ENCODE peak calls at places on chromosomes 16 and 17, in seven cellular contexts. G is mesendoderm, I is trophoblast cell, X is H1, M is IMR-90, D is neuronal stem cell, W is mesenchymal stem cell. A is an unnamed sample.

GRCh38 chr17:18121201-18121600 is 12.6 kb downstream of the MYO15A start:
- DNase-seq in G (no peak), I (no peak), X (no peak), M (no peak), D (no peak), W (no peak), A (no peak)

GRCh38 chr16:29663829-29664132 is 734 bp downstream of the SPN start:
- DNase-seq in G (no peak), I (no peak), X (no peak), M (no peak), D (no peak), W (no peak), A (no peak)

GRCh38 chr16:48081656-48082055 is 74.1 kb downstream of the ABCC12 start:
- DNase-seq in G (no peak), I (no peak), X (no peak), M (peak; percentile 90), D (no peak), W (peak; percentile 66), A (no peak)

GRCh38 chr16:49335828-49336227 is 37.8 kb upstream of the C16orf78 start:
- DNase-seq in G (no peak), I (no peak), X (no peak), M (no peak), D (no peak), W (no peak), A (no peak)

GRCh38 chr16:10616744-10617640 is 36.6 kb upstream of the EMP2 start:
- DNase-seq in G (peak; percentile 70), I (no peak), X (no peak), M (peak; percentile 29), D (no peak), W (no peak), A (peak; percentile 61)

GRCh38 chr17:47729486-47729885 is 3.5 kb upstream of the TBX21 start:
- DNase-seq in G (no peak), I (no peak), X (no peak), M (no peak), D (no peak), W (no peak), A (peak; percentile 17)

GRCh38 chr16:49856741-49857330 is 924 bp upstream of the ZNF423 start:
- DNase-seq in G (peak; percentile 91), I (peak; percentile 68), X (no peak), M (peak; percentile 55), D (peak; percentile 77), W (peak; percentile 88), A (peak; percentile 76)

GRCh38 chr17:31318298-31319190 is 2.9 kb downstream of the EVI2A start:
- DNase-seq in G (peak; percentile 18), I (peak; percentile 20), X (no peak), M (peak; percentile 85), D (no peak), W (peak; percentile 52), A (no peak)

GRCh38 chr16:70803354-70803753 is 2.4 kb upstream of the VAC14 start:
- DNase-seq in G (no peak), I (peak; percentile 78), X (no peak), M (peak; percentile 14), D (no peak), W (no peak), A (no peak)

GRCh38 chr16:1308036-1308976 is 1.1 kb upstream of the UBE2I start:
- DNase-seq in G (peak; percentile 94), I (peak; percentile 64), X (no peak), M (peak; percentile 16), D (no peak), W (peak; percentile 72), A (no peak)

GRCh38 chr16:7861891-7862585 is 529.4 kb downstream of the RBFOX1 start:
- DNase-seq in G (peak; percentile 88), I (no peak), X (no peak), M (no peak), D (no peak), W (no peak), A (no peak)

GRCh38 chr16:28298511-28298878 is 6.2 kb downstream of the SBK1 start:
- DNase-seq in G (peak; percentile 61), I (no peak), X (no peak), M (no peak), D (no peak), W (no peak), A (peak; percentile 60)

GRCh38 chr17:82592289-82592683 is 56.0 kb downstream of the WDR45B start:
- DNase-seq in G (no peak), I (peak; percentile 73), X (no peak), M (no peak), D (no peak), W (peak; percentile 33), A (no peak)

GRCh38 chr16:53518550-53519416 is 15.8 kb upstream of the AKTIP start:
- DNase-seq in G (no peak), I (peak; percentile 43), X (no peak), M (peak; percentile 54), D (no peak), W (no peak), A (no peak)

GRCh38 chr17:72422505-72423285 is 301.9 kb downstream of the SOX9 start:
- DNase-seq in G (peak; percentile 73), I (peak; percentile 98), X (no peak), M (peak; percentile 92), D (no peak), W (peak; percentile 99), A (no peak)

GRCh38 chr17:78472035-78472905 is 93.8 kb downstream of the PGS1 start:
- DNase-seq in G (no peak), I (no peak), X (no peak), M (no peak), D (no peak), W (no peak), A (no peak)

GRCh38 chr17:55444471-55445441 is 23.1 kb upstream of the MMD start:
- DNase-seq in G (no peak), I (no peak), X (no peak), M (peak; percentile 53), D (no peak), W (peak; percentile 68), A (no peak)

GRCh38 chr17:48074322-48075054 is 26.3 kb downstream of the NFE2L1 start:
- DNase-seq in G (peak; percentile 75), I (peak; percentile 91), X (no peak), M (peak; percentile 82), D (peak; percentile 61), W (peak; percentile 82), A (peak; percentile 70)

GRCh38 chr17:80101946-80102706 is 745 bp downstream of the GAA start:
- DNase-seq in G (peak; percentile 34), I (peak; percentile 40), X (no peak), M (peak; percentile 77), D (peak; percentile 27), W (peak; percentile 69), A (no peak)

GRCh38 chr17:57726213-57726612 is 18.9 kb downstream of the CCDC182 start:
- DNase-seq in G (no peak), I (no peak), X (no peak), M (no peak), D (no peak), W (no peak), A (no peak)

DNA sequence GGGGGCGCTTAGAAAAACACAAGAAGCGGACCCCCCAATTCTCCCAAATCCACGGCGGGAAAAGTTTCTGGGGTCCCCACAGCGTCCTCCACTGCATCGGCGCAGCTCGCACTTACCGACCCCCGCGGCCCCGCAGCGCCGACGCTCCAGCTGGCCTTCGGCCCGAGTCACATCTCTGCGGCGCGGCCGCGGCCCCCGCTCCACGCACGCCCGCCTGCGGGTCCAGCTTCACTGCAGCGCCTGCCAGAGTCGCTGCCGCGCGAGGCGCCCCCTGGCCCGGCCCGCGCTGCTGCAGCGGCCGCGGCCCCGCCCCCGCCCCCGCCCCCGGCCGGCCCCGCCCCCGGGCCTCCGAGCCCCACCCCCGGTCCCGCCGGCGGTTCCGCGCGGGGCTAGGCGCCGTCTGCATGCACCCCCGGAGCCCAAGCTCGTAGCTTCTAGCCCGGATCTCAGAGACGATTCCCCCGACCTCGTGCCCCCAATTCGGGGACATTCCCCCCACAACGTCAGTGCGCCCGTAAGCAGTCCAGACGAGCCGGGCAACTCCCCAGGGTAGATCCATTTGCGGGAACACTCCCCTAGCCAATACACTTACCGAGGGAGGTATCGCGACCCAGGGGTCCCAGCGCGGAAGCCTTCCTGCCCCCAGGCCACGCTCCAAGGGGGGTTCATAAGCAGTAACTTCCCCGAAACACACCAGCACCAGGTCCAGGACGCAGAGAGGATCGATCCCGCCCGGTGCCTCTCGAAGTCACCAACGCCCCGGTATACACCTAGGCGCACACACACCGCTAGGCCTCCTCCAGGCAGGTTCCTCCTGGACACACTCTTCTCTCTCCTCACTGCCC is at the start of gene GPRC5B:
- DNase-seq in G (peak; percentile 56), I (peak; percentile 61), X (no peak), M (peak; percentile 25), D (no peak), W (peak; percentile 49), A (peak; percentile 63)
- H2BK120ac ChIP-seq in G (peak within 1 kb of the TSS; percentile 18), I (peak within 1 kb of the TSS; percentile 62), X (no peak within 1 kb of the TSS), M (peak within 1 kb of the TSS; percentile 36), D (no peak within 1 kb of the TSS), W (peak within 1 kb of the TSS; percentile 43), A (no peak within 1 kb of the TSS)

DNA sequence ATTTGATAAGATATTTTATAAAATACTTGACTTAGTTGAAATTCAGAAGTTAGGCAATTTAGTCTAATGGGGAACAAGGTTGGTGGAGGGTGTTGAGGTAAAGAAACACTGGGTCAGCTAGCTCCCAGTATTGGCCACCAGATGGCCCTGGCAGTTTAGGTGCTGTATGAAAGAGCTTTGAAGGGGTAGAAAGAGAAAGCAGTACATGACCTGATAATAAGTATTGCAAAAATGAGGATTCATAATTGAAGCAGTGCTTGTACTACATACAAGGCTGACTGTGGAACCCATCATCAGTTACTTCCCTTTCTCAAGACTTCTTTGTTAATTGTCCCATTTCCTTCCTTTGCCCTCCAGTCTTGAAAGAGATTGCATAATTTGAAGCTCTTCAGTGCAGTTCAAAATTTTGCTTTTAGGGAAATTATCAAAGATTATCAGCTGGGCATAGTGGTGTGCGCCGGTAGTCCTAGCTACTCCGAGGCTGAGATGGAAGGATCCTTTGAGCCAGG is 29.4 kb downstream of the TANC2 start:
- DNase-seq in G (peak; percentile 56), I (peak; percentile 64), X (no peak), M (peak; percentile 43), D (peak; percentile 11), W (peak; percentile 54), A (no peak)
- H2BK120ac ChIP-seq in G (no peak overlapping the region), I (no peak overlapping the region), X (no peak overlapping the region), M (no peak overlapping the region), D (no peak overlapping the region), W (no peak overlapping the region), A (no peak overlapping the region)

GRCh38 chr16:85211247-85211910 is 99.1 kb upstream of the CIBAR2 start:
- DNase-seq in G (no peak), I (no peak), X (no peak), M (no peak), D (no peak), W (peak; percentile 63), A (no peak)

GRCh38 chr16:85213926-85214294 is 101.6 kb upstream of the CIBAR2 start:
- DNase-seq in G (no peak), I (no peak), X (no peak), M (no peak), D (no peak), W (no peak), A (no peak)

GRCh38 chr16:85220125-85220839 is 108.0 kb upstream of the CIBAR2 start:
- DNase-seq in G (no peak), I (no peak), X (no peak), M (peak; percentile 85), D (no peak), W (peak; percentile 79), A (no peak)

GRCh38 chr16:85216522-85217375 is 104.5 kb upstream of the CIBAR2 start:
- DNase-seq in G (no peak), I (no peak), X (no peak), M (no peak), D (no peak), W (no peak), A (no peak)

GRCh38 chr16:85215478-85216120 is 103.3 kb upstream of the CIBAR2 start:
- DNase-seq in G (no peak), I (no peak), X (no peak), M (no peak), D (no peak), W (no peak), A (no peak)
- H2BK120ac ChIP-seq in G (no peak overlapping the region), I (no peak overlapping the region), X (no peak overlapping the region), M (no peak overlapping the region), D (no peak overlapping the region), W (no peak overlapping the region), A (no peak overlapping the region)

GRCh38 chr16:58533751-58534470 is 18.6 kb downstream of the SETD6 start:
- DNase-seq in G (no peak), I (no peak), X (no peak), M (no peak), D (no peak), W (no peak), A (no peak)
- H2BK120ac ChIP-seq in G (no peak overlapping the region), I (no peak overlapping the region), X (no peak overlapping the region), M (no peak overlapping the region), D (no peak overlapping the region), W (no peak overlapping the region), A (no peak overlapping the region)

A was measured in H9.